ENCODE peak calls at places on chromosome 1, in four cellular contexts. One of them, this sample, is unnamed. For H3K27me3, the result is how much of the 10 kb centered on the place peaks cover.

GRCh38 chr1:7255303-7256058 is 470.2 kb downstream of the CAMTA1 start:
- DNase-seq in mesenchymal stem cell: peak
- DNase-seq in IMR-90: peak
- DNase-seq in H9: no peak
- DNase-seq in this sample: no peak

GRCh38 chr1:50681931-50682330 is 258.7 kb upstream of the DMRTA2 start:
- DNase-seq in IMR-90: peak
- DNase-seq in H9: no peak
- DNase-seq in mesenchymal stem cell: no peak
- DNase-seq in this sample: no peak

GRCh38 chr1:54376085-54377039 is 29.8 kb downstream of the SSBP3 start:
- DNase-seq in mesenchymal stem cell: no peak
- DNase-seq in H9: no peak
- DNase-seq in IMR-90: no peak
- DNase-seq in this sample: peak

GRCh38 chr1:46285730-46286477 is 17.5 kb downstream of the LRRC41 start:
- DNase-seq in mesenchymal stem cell: no peak
- DNase-seq in IMR-90: no peak
- DNase-seq in H9: peak
- DNase-seq in this sample: peak

GRCh38 chr1:188423088-188423487 is 1594.3 kb downstream of the PLA2G4A start:
- DNase-seq in mesenchymal stem cell: no peak
- DNase-seq in H9: no peak
- DNase-seq in IMR-90: no peak
- DNase-seq in this sample: no peak

GRCh38 chr1:63475761-63476160 is 47.3 kb downstream of the ITGB3BP start:
- DNase-seq in mesenchymal stem cell: peak
- DNase-seq in IMR-90: peak
- DNase-seq in H9: no peak
- DNase-seq in this sample: peak

GRCh38 chr1:172390620-172391491 is 29.6 kb upstream of the C1orf105 start:
- DNase-seq in H9: peak
- DNase-seq in mesenchymal stem cell: no peak
- DNase-seq in IMR-90: no peak
- DNase-seq in this sample: peak

GRCh38 chr1:66434096-66434495 is 99.9 kb upstream of the SGIP1 start:
- DNase-seq in IMR-90: peak
- DNase-seq in mesenchymal stem cell: peak
- DNase-seq in H9: no peak
- DNase-seq in this sample: no peak

GRCh38 chr1:203175237-203176181 is at the start of gene MYBPH:
- DNase-seq in IMR-90: no peak
- DNase-seq in mesenchymal stem cell: no peak
- DNase-seq in H9: no peak
- DNase-seq in this sample: no peak

GRCh38 chr1:206735553-206736031 is 35.0 kb upstream of the IL19 start:
- DNase-seq in mesenchymal stem cell: peak
- DNase-seq in H9: no peak
- DNase-seq in IMR-90: peak
- DNase-seq in this sample: no peak

GRCh38 chr1:18907021-18907913 is 4.9 kb upstream of the ALDH4A1 start:
- DNase-seq in mesenchymal stem cell: peak
- DNase-seq in H9: peak
- DNase-seq in IMR-90: peak
- DNase-seq in this sample: peak

GRCh38 chr1:211541715-211542477 is 37.1 kb downstream of the SLC30A1 start:
- DNase-seq in IMR-90: peak
- DNase-seq in H9: no peak
- DNase-seq in mesenchymal stem cell: no peak
- DNase-seq in this sample: no peak

GRCh38 chr1:211158866-211159265 is 24.9 kb upstream of the KCNH1 start:
- DNase-seq in mesenchymal stem cell: no peak
- DNase-seq in IMR-90: no peak
- DNase-seq in H9: no peak
- DNase-seq in this sample: no peak

GRCh38 chr1:6653651-6654290 is 29.1 kb downstream of the THAP3 start:
- DNase-seq in mesenchymal stem cell: no peak
- DNase-seq in H9: no peak
- DNase-seq in IMR-90: no peak
- DNase-seq in this sample: no peak

GRCh38 chr1:228865613-228866320 is 130.5 kb downstream of the RHOU start:
- DNase-seq in IMR-90: no peak
- DNase-seq in mesenchymal stem cell: no peak
- DNase-seq in H9: peak
- DNase-seq in this sample: no peak

GRCh38 chr1:89022167-89022959 is at the start of gene GBP3:
- DNase-seq in IMR-90: peak
- DNase-seq in mesenchymal stem cell: peak
- DNase-seq in H9: no peak
- DNase-seq in this sample: no peak

GRCh38 chr1:29542476-29543015 is 306.2 kb downstream of the PTPRU start:
- DNase-seq in H9: peak
- DNase-seq in mesenchymal stem cell: no peak
- DNase-seq in IMR-90: no peak
- DNase-seq in this sample: no peak

GRCh38 chr1:230598745-230599144 is 43.5 kb upstream of the COG2 start:
- DNase-seq in mesenchymal stem cell: no peak
- DNase-seq in IMR-90: no peak
- DNase-seq in H9: no peak
- DNase-seq in this sample: no peak

GRCh38 chr1:230594374-230594773 is 47.9 kb upstream of the COG2 start:
- DNase-seq in IMR-90: no peak
- DNase-seq in H9: no peak
- DNase-seq in mesenchymal stem cell: no peak
- DNase-seq in this sample: no peak

GRCh38 chr1:230596306-230596705 is 46.0 kb upstream of the COG2 start:
- DNase-seq in H9: no peak
- DNase-seq in IMR-90: no peak
- DNase-seq in mesenchymal stem cell: no peak
- DNase-seq in this sample: no peak

GRCh38 chr1:230600111-230601000 is 41.9 kb upstream of the COG2 start:
- DNase-seq in H9: no peak
- DNase-seq in mesenchymal stem cell: no peak
- DNase-seq in IMR-90: no peak
- DNase-seq in this sample: peak
- H2BK120ac ChIP-seq in H9: no peak
- H2BK120ac ChIP-seq in mesenchymal stem cell: no peak
- H2BK120ac ChIP-seq in IMR-90: no peak
- H2BK120ac ChIP-seq in this sample: no peak

DNA sequence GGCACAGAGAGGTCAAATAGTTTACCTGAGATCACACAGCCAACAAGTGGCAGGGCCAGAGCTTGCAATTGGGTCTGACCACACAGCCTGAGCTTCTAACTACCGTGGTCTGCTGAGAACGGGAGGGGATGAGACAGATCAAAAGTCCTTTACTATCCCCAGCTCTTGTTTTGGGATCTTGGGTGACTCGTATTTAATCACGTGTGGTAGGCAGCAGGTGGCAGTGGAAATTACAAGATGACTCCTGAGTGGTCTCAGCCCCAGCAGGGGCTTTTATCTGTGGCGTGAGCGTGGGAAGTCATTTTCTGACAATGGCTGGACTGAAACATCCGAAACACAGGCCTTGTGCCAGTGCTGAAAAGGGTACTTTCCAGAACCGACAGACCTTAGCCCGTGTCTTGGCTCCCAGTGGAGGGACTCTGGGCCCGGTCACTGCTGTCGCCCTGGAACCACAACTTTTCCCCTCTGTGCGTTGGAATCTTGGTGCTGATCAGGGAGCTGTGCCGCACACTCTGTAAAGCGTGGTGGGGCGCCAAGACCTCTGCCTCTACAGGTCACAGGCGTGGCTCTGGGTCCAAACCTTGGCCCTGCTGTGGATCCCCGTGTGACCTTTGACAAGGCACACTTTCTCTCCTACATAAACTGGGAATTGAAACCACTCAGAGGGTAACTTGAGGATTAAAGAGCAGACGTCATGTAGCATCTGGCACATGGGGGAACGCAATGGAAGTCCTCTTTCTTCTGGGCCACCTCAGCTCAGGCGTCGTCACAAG is 12.0 kb downstream of the THEMIS2 start:
- DNase-seq in mesenchymal stem cell: no peak
- DNase-seq in H9: no peak
- DNase-seq in IMR-90: no peak
- DNase-seq in this sample: no peak
- H3K27me3 ChIP-seq in mesenchymal stem cell: under half
- H3K27me3 ChIP-seq in H9: under half
- H3K27me3 ChIP-seq in IMR-90: under half
- H3K27me3 ChIP-seq in this sample: under half

DNA sequence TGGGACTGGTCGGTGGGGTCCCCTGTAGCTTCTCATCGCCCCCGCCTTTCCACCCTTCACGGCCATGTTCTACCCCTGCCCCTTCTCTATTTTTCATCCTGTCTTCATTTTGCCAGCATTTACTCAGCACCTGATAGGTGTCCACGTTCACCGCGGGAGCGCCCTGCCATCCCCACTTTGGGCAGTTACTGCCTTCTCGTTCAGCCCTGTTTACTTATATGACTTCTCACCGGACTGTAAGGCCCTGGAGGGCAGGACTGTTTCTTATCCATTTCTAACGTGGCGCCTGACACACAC is 380 bp downstream of the MFN2 start:
- DNase-seq in H9: no peak
- DNase-seq in mesenchymal stem cell: no peak
- DNase-seq in IMR-90: no peak
- DNase-seq in this sample: no peak
- H4K8ac ChIP-seq in H9: no peak
- H4K8ac ChIP-seq in mesenchymal stem cell: peak
- H4K8ac ChIP-seq in IMR-90: peak
- H4K8ac ChIP-seq in this sample: peak

GRCh38 chr1:234988536-234988935 is 140.1 kb downstream of the TOMM20 start:
- DNase-seq in IMR-90: no peak
- DNase-seq in mesenchymal stem cell: no peak
- DNase-seq in H9: no peak
- DNase-seq in this sample: no peak
- H2BK120ac ChIP-seq in IMR-90: peak
- H2BK120ac ChIP-seq in mesenchymal stem cell: no peak
- H2BK120ac ChIP-seq in H9: no peak
- H2BK120ac ChIP-seq in this sample: no peak

DNA sequence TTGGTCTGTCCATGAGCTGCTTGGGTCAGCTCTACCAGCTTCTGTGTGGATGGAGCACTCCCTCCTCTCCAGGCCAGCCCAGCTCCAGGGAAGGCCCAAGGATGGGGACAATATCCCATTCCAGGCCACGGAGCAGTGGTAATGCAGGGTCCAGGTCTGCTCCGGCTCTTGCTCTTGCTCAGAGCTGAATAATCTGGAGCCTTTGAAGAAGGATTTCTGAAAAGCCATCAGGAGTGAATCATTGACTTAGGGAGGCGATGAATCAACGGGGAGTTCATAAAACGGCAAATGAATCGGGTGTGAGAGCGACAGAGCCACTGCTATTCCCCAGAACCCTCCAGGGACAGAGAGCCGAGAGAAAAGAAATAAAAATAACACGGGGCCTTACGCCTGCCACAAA is 7.8 kb downstream of the POU3F1 start:
- DNase-seq in IMR-90: peak
- DNase-seq in H9: no peak
- DNase-seq in mesenchymal stem cell: no peak
- DNase-seq in this sample: no peak
- H3K27me3 ChIP-seq in IMR-90: half or more
- H3K27me3 ChIP-seq in H9: under half
- H3K27me3 ChIP-seq in mesenchymal stem cell: under half
- H3K27me3 ChIP-seq in this sample: under half

GRCh38 chr1:158037876-158038359 is 44.5 kb downstream of the KIRREL1 start:
- DNase-seq in H9: no peak
- DNase-seq in mesenchymal stem cell: peak
- DNase-seq in IMR-90: peak
- DNase-seq in this sample: peak
- H4K8ac ChIP-seq in H9: no peak
- H4K8ac ChIP-seq in mesenchymal stem cell: peak
- H4K8ac ChIP-seq in IMR-90: peak
- H4K8ac ChIP-seq in this sample: no peak

This sample was measured in mesendoderm.